ENCODE peak calls at places on chromosome 10, in five cellular contexts. D is H1, G is tibial nerve, K is uterus, M is A549. U is an unnamed sample. For H3K9me3, the result is how much of the 10 kb centered on the place peaks cover.

GRCh38 chr10:2222631-2223030 is 485.3 kb upstream of the ADARB2 start:
- DNase-seq in D (no peak), G (no peak), K (no peak), M (no peak), U (no peak)

GRCh38 chr10:71765176-71765906 is 8.0 kb downstream of the VSIR start:
- DNase-seq in D (no peak), G (no peak), K (peak), M (peak), U (no peak)

GRCh38 chr10:97640868-97641811 is 669 bp downstream of the PI4K2A start:
- DNase-seq in D (peak), G (no peak), K (peak), M (no peak), U (peak)

GRCh38 chr10:3786295-3786981 is 1.4 kb upstream of the KLF6 start:
- DNase-seq in D (peak), G (no peak), K (no peak), M (peak), U (peak)

GRCh38 chr10:21528452-21529235 is 3.2 kb upstream of the SKIDA1 start:
- DNase-seq in D (no peak), G (no peak), K (no peak), M (peak), U (no peak)

GRCh38 chr10:71396084-71396713 is 521 bp upstream of the CDH23 start:
- DNase-seq in D (peak), G (peak), K (peak), M (peak), U (peak)

GRCh38 chr10:82377608-82378007 is 502.6 kb downstream of the NRG3 start:
- DNase-seq in D (peak), G (no peak), K (no peak), M (peak), U (peak)

GRCh38 chr10:6701289-6701688 is 121.2 kb upstream of the PRKCQ start:
- DNase-seq in D (peak), G (no peak), K (no peak), M (peak), U (no peak)

GRCh38 chr10:98340946-98341345 is 73.0 kb upstream of the LOXL4 start:
- DNase-seq in D (no peak), G (no peak), K (no peak), M (no peak), U (peak)

GRCh38 chr10:128028508-128029279 is 97.5 kb downstream of the MKI67 start:
- DNase-seq in D (no peak), G (no peak), K (no peak), M (no peak), U (peak)

GRCh38 chr10:62183442-62183841 is 85.2 kb downstream of the RTKN2 start:
- DNase-seq in D (no peak), G (no peak), K (no peak), M (no peak), U (no peak)

GRCh38 chr10:54368984-54369383 is 432.0 kb downstream of the PCDH15 start:
- DNase-seq in D (no peak), G (no peak), K (no peak), M (peak), U (no peak)

GRCh38 chr10:97770265-97770664 is 1.5 kb downstream of the SFRP5 start:
- DNase-seq in D (no peak), G (no peak), K (no peak), M (no peak), U (no peak)

GRCh38 chr10:15897282-15897681 is 37.0 kb upstream of the MINDY3 start:
- DNase-seq in D (no peak), G (no peak), K (no peak), M (peak), U (no peak)

GRCh38 chr10:102982281-102982680 is 64.2 kb downstream of the CNNM2 start:
- DNase-seq in D (no peak), G (no peak), K (no peak), M (no peak), U (no peak)

GRCh38 chr10:110783509-110784103 is 88.1 kb upstream of the PDCD4 start:
- DNase-seq in D (no peak), G (no peak), K (no peak), M (no peak), U (no peak)

GRCh38 chr10:60114765-60115586 is 208.6 kb upstream of the CCDC6 start:
- DNase-seq in D (no peak), G (peak), K (peak), M (peak), U (no peak)

GRCh38 chr10:132911712-132912097 is 30.7 kb downstream of the CFAP46 start:
- DNase-seq in D (no peak), G (no peak), K (no peak), M (no peak), U (no peak)

GRCh38 chr10:113524539-113525490 is 28.0 kb upstream of the HABP2 start:
- DNase-seq in D (no peak), G (no peak), K (no peak), M (no peak), U (no peak)

GRCh38 chr10:35533565-35533964 is 71.6 kb upstream of the GJD4 start:
- DNase-seq in D (no peak), G (no peak), K (peak), M (no peak), U (no peak)

GRCh38 chr10:6176691-6177231 is 26.0 kb upstream of the PFKFB3 start:
- DNase-seq in D (no peak), G (no peak), K (no peak), M (no peak), U (no peak)

GRCh38 chr10:58158806-58159205 is 108.9 kb downstream of the IPMK start:
- DNase-seq in D (no peak), G (no peak), K (no peak), M (no peak), U (no peak)

GRCh38 chr10:20147679-20148078 is 331.4 kb downstream of the PLXDC2 start:
- DNase-seq in D (no peak), G (no peak), K (no peak), M (no peak), U (no peak)

GRCh38 chr10:20142311-20142710 is 326.1 kb downstream of the PLXDC2 start:
- DNase-seq in D (no peak), G (no peak), K (no peak), M (no peak), U (no peak)

GRCh38 chr10:20144268-20144667 is 328.0 kb downstream of the PLXDC2 start:
- DNase-seq in D (no peak), G (no peak), K (no peak), M (no peak), U (no peak)

DNA sequence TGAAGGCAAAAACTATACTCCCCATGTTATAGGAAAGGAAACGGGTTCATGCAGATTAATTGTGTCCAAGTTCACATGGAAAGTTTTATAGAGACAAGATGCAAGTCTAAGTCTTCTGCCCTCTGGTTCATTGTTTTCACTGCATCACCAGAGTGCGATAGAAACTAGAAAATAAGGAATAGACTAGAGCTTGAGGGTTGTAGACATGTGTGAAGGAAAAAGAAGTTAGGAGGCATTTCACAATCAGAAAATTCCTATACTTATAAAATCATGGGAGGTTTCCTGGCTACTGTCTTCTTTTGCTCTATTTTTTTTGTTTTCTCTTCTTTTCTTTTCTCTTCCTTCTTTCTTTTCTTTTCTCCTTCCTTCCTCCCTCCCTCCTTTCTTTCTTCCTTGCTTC is 329.8 kb downstream of the PLXDC2 start:
- DNase-seq in D (no peak), G (no peak), K (no peak), M (no peak), U (no peak)
- H3K4me3 ChIP-seq in D (no peak), G (no peak), K (no peak), M (no peak), U (no peak)

DNA sequence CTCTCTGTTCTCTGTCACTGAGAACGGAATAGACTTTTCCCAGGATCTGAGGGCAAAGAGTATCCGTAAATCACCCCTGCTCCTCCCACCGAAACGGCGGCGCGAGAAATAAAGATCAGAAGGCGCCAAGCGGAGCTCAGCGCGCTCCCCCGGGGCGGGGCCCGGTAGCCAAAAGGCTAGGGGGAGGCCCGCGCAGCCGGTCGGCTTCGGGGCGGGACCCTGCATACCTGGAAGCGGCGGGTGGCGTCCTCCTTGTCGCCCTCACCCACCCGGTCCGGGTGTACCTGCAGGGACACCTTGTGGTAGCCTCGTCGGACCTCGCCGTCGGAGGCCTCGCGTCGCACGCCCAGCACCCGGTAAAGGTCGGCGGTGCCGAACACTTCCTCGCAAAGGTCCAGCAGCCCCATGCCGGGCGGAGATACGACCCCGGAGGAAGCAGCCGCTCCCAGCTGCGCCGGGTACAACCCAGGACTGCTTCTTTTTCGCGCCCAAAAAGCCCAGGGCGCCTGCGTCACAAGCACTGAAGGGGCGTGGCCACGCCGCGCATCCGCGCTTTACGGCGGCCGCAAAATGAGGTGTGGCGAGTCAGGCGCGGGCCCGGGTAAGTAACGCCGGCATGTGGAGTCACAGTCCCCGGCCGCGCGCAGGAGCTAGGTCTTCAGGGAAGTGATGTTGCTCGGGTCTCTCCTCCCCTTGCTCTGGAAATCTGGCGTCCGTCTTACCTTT is at the start of gene DNAJC9:
- DNase-seq in D (peak), G (peak), K (peak), M (peak), U (peak)
- TF ChIP-seq POLR2A in D (peak), G (peak), K (peak), M (peak), U (peak)

DNA sequence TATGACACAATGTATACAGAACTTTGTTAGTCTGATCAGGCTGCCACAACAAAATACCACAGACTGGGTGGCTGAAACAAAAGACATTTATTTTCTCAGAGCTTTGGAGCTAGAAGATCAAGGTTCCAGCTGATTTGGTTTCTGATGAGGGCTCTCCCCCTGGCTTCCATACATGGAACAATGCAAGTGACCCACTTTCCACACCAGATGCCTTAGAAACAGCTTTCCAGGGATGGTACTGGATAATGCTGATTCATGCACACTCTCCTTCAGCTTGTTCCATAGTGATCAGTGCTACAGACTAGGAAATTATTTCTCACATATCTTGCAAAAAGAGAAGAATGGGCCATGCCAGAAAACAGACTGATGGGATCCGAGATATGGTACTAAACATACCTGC is 1274.9 kb upstream of the SORCS1 start:
- DNase-seq in D (no peak), G (no peak), K (no peak), M (no peak), U (no peak)
- H3K9me3 ChIP-seq in D (under half), G (under half), K (under half), M (under half), U (under half)

GRCh38 chr10:28125701-28126100 is 126.8 kb upstream of the ODAD2 start:
- DNase-seq in D (no peak), G (no peak), K (no peak), M (no peak), U (no peak)
- H3K4me3 ChIP-seq in D (no peak), G (no peak), K (no peak), M (no peak), U (no peak)

U was measured in adrenal gland.